ENCODE peak calls at places on chromosomes 5 and 9, in nine cellular contexts. One of them, this sample, is unnamed.

GRCh38 chr5:96788112-96788749 is 19.5 kb downstream of the ERAP1 start:
- DNase-seq in NCI-H146: no peak
- DNase-seq in tibial nerve: no peak
- DNase-seq in K562: no peak
- DNase-seq in mammary epithelial cell: no peak
- DNase-seq in memory B cell: no peak
- DNase-seq in NCI-H1092 treated with DMSO at 0.1 percent for 48 hours: no peak
- DNase-seq in GM04503: no peak
- DNase-seq in mucosa of gallbladder: no peak
- DNase-seq in this sample: no peak

GRCh38 chr5:172444110-172444510 is 10.2 kb downstream of the SH3PXD2B start:
- DNase-seq in NCI-H146: no peak
- DNase-seq in tibial nerve: no peak
- DNase-seq in K562: no peak
- DNase-seq in mammary epithelial cell: peak; percentile 39
- DNase-seq in memory B cell: no peak
- DNase-seq in NCI-H1092 treated with DMSO at 0.1 percent for 48 hours: no peak
- DNase-seq in GM04503: no peak
- DNase-seq in mucosa of gallbladder: no peak
- DNase-seq in this sample: no peak

GRCh38 chr9:93577045-93577939 is 908 bp downstream of the PHF2 start:
- DNase-seq in NCI-H146: peak; percentile 28
- DNase-seq in tibial nerve: no peak
- DNase-seq in K562: peak; percentile 69
- DNase-seq in mammary epithelial cell: peak; percentile 40
- DNase-seq in memory B cell: peak; percentile 46
- DNase-seq in NCI-H1092 treated with DMSO at 0.1 percent for 48 hours: no peak
- DNase-seq in GM04503: no peak
- DNase-seq in mucosa of gallbladder: no peak
- DNase-seq in this sample: no peak

GRCh38 chr5:150615141-150615699 is 25.2 kb upstream of the SYNPO start:
- DNase-seq in NCI-H146: no peak
- DNase-seq in tibial nerve: no peak
- DNase-seq in K562: no peak
- DNase-seq in mammary epithelial cell: peak; percentile 40
- DNase-seq in memory B cell: no peak
- DNase-seq in NCI-H1092 treated with DMSO at 0.1 percent for 48 hours: no peak
- DNase-seq in GM04503: no peak
- DNase-seq in mucosa of gallbladder: peak; percentile 65
- DNase-seq in this sample: no peak

GRCh38 chr5:4362411-4362810 is 766.8 kb downstream of the IRX1 start:
- DNase-seq in NCI-H146: no peak
- DNase-seq in tibial nerve: no peak
- DNase-seq in K562: no peak
- DNase-seq in mammary epithelial cell: peak; percentile 70
- DNase-seq in memory B cell: no peak
- DNase-seq in NCI-H1092 treated with DMSO at 0.1 percent for 48 hours: no peak
- DNase-seq in GM04503: no peak
- DNase-seq in mucosa of gallbladder: no peak
- DNase-seq in this sample: no peak

GRCh38 chr5:124996023-124996763 is 249.8 kb upstream of the ZNF608 start:
- DNase-seq in NCI-H146: no peak
- DNase-seq in tibial nerve: no peak
- DNase-seq in K562: no peak
- DNase-seq in mammary epithelial cell: no peak
- DNase-seq in memory B cell: no peak
- DNase-seq in NCI-H1092 treated with DMSO at 0.1 percent for 48 hours: no peak
- DNase-seq in GM04503: peak; percentile 32
- DNase-seq in mucosa of gallbladder: no peak
- DNase-seq in this sample: no peak

GRCh38 chr9:976805-977360 is 428 bp downstream of the DMRT3 start:
- DNase-seq in NCI-H146: peak; percentile 45
- DNase-seq in tibial nerve: no peak
- DNase-seq in K562: no peak
- DNase-seq in mammary epithelial cell: peak; percentile 24
- DNase-seq in memory B cell: no peak
- DNase-seq in NCI-H1092 treated with DMSO at 0.1 percent for 48 hours: no peak
- DNase-seq in GM04503: no peak
- DNase-seq in mucosa of gallbladder: no peak
- DNase-seq in this sample: peak; percentile 37

GRCh38 chr5:38433160-38433861 is 123.1 kb downstream of the LIFR start:
- DNase-seq in NCI-H146: no peak
- DNase-seq in tibial nerve: no peak
- DNase-seq in K562: no peak
- DNase-seq in mammary epithelial cell: no peak
- DNase-seq in memory B cell: no peak
- DNase-seq in NCI-H1092 treated with DMSO at 0.1 percent for 48 hours: peak; percentile 4
- DNase-seq in GM04503: peak; percentile 76
- DNase-seq in mucosa of gallbladder: peak; percentile 43
- DNase-seq in this sample: no peak

GRCh38 chr5:139649082-139649991 is 1.2 kb downstream of the CXXC5 start:
- DNase-seq in NCI-H146: no peak
- DNase-seq in tibial nerve: no peak
- DNase-seq in K562: peak; percentile 62
- DNase-seq in mammary epithelial cell: no peak
- DNase-seq in memory B cell: peak; percentile 51
- DNase-seq in NCI-H1092 treated with DMSO at 0.1 percent for 48 hours: no peak
- DNase-seq in GM04503: no peak
- DNase-seq in mucosa of gallbladder: no peak
- DNase-seq in this sample: no peak

GRCh38 chr9:74036549-74037231 is 460.4 kb upstream of the RORB start:
- DNase-seq in NCI-H146: no peak
- DNase-seq in tibial nerve: no peak
- DNase-seq in K562: no peak
- DNase-seq in mammary epithelial cell: no peak
- DNase-seq in memory B cell: no peak
- DNase-seq in NCI-H1092 treated with DMSO at 0.1 percent for 48 hours: no peak
- DNase-seq in GM04503: no peak
- DNase-seq in mucosa of gallbladder: no peak
- DNase-seq in this sample: no peak

GRCh38 chr9:76729116-76729515 is 35.1 kb upstream of the PCA3 start:
- DNase-seq in NCI-H146: peak; percentile 21
- DNase-seq in tibial nerve: no peak
- DNase-seq in K562: no peak
- DNase-seq in mammary epithelial cell: no peak
- DNase-seq in memory B cell: no peak
- DNase-seq in NCI-H1092 treated with DMSO at 0.1 percent for 48 hours: peak; percentile 25
- DNase-seq in GM04503: no peak
- DNase-seq in mucosa of gallbladder: no peak
- DNase-seq in this sample: peak; percentile 47

GRCh38 chr9:82234160-82234943 is 245.8 kb downstream of the SPATA31D1 start:
- DNase-seq in NCI-H146: no peak
- DNase-seq in tibial nerve: no peak
- DNase-seq in K562: no peak
- DNase-seq in mammary epithelial cell: no peak
- DNase-seq in memory B cell: no peak
- DNase-seq in NCI-H1092 treated with DMSO at 0.1 percent for 48 hours: no peak
- DNase-seq in GM04503: no peak
- DNase-seq in mucosa of gallbladder: no peak
- DNase-seq in this sample: no peak

GRCh38 chr5:4511996-4512656 is 628.0 kb upstream of the ADAMTS16 start:
- DNase-seq in NCI-H146: no peak
- DNase-seq in tibial nerve: no peak
- DNase-seq in K562: no peak
- DNase-seq in mammary epithelial cell: peak; percentile 65
- DNase-seq in memory B cell: no peak
- DNase-seq in NCI-H1092 treated with DMSO at 0.1 percent for 48 hours: peak; percentile 17
- DNase-seq in GM04503: no peak
- DNase-seq in mucosa of gallbladder: no peak
- DNase-seq in this sample: peak; percentile 39

GRCh38 chr5:68225911-68226563 is 10.5 kb downstream of the PIK3R1 start:
- DNase-seq in NCI-H146: no peak
- DNase-seq in tibial nerve: no peak
- DNase-seq in K562: no peak
- DNase-seq in mammary epithelial cell: no peak
- DNase-seq in memory B cell: no peak
- DNase-seq in NCI-H1092 treated with DMSO at 0.1 percent for 48 hours: no peak
- DNase-seq in GM04503: no peak
- DNase-seq in mucosa of gallbladder: peak; percentile 70
- DNase-seq in this sample: no peak

GRCh38 chr5:107419498-107419897 is 251.2 kb downstream of the EFNA5 start:
- DNase-seq in NCI-H146: no peak
- DNase-seq in tibial nerve: no peak
- DNase-seq in K562: no peak
- DNase-seq in mammary epithelial cell: no peak
- DNase-seq in memory B cell: no peak
- DNase-seq in NCI-H1092 treated with DMSO at 0.1 percent for 48 hours: no peak
- DNase-seq in GM04503: no peak
- DNase-seq in mucosa of gallbladder: no peak
- DNase-seq in this sample: no peak

GRCh38 chr9:109409998-109410397 is 88.1 kb downstream of the PTPN3 start:
- DNase-seq in NCI-H146: no peak
- DNase-seq in tibial nerve: no peak
- DNase-seq in K562: peak; percentile 33
- DNase-seq in mammary epithelial cell: no peak
- DNase-seq in memory B cell: no peak
- DNase-seq in NCI-H1092 treated with DMSO at 0.1 percent for 48 hours: no peak
- DNase-seq in GM04503: no peak
- DNase-seq in mucosa of gallbladder: no peak
- DNase-seq in this sample: no peak

GRCh38 chr9:110427497-110428104 is 89.9 kb upstream of the TXNDC8 start:
- DNase-seq in NCI-H146: peak; percentile 1
- DNase-seq in tibial nerve: peak; percentile 34
- DNase-seq in K562: peak; percentile 22
- DNase-seq in mammary epithelial cell: peak; percentile 12
- DNase-seq in memory B cell: no peak
- DNase-seq in NCI-H1092 treated with DMSO at 0.1 percent for 48 hours: peak; percentile 51
- DNase-seq in GM04503: no peak
- DNase-seq in mucosa of gallbladder: peak; percentile 28
- DNase-seq in this sample: no peak

GRCh38 chr9:128420060-128420650 is 502 bp upstream of the CERCAM start:
- DNase-seq in NCI-H146: peak; percentile 59
- DNase-seq in tibial nerve: peak; percentile 54
- DNase-seq in K562: peak; percentile 92
- DNase-seq in mammary epithelial cell: peak; percentile 64
- DNase-seq in memory B cell: peak; percentile 79
- DNase-seq in NCI-H1092 treated with DMSO at 0.1 percent for 48 hours: peak; percentile 53
- DNase-seq in GM04503: no peak
- DNase-seq in mucosa of gallbladder: peak; percentile 44
- DNase-seq in this sample: peak; percentile 25

GRCh38 chr9:5553211-5553610 is 42.9 kb downstream of the PDCD1LG2 start:
- DNase-seq in NCI-H146: no peak
- DNase-seq in tibial nerve: no peak
- DNase-seq in K562: no peak
- DNase-seq in mammary epithelial cell: no peak
- DNase-seq in memory B cell: no peak
- DNase-seq in NCI-H1092 treated with DMSO at 0.1 percent for 48 hours: no peak
- DNase-seq in GM04503: no peak
- DNase-seq in mucosa of gallbladder: no peak
- DNase-seq in this sample: no peak

GRCh38 chr9:131951905-131952304 is 127.8 kb downstream of the MED27 start:
- DNase-seq in NCI-H146: no peak
- DNase-seq in tibial nerve: peak; percentile 48
- DNase-seq in K562: no peak
- DNase-seq in mammary epithelial cell: no peak
- DNase-seq in memory B cell: no peak
- DNase-seq in NCI-H1092 treated with DMSO at 0.1 percent for 48 hours: no peak
- DNase-seq in GM04503: peak; percentile 17
- DNase-seq in mucosa of gallbladder: no peak
- DNase-seq in this sample: no peak

GRCh38 chr5:34622046-34622435 is 34.1 kb upstream of the RAI14 start:
- DNase-seq in NCI-H146: no peak
- DNase-seq in tibial nerve: no peak
- DNase-seq in K562: no peak
- DNase-seq in mammary epithelial cell: no peak
- DNase-seq in memory B cell: no peak
- DNase-seq in NCI-H1092 treated with DMSO at 0.1 percent for 48 hours: no peak
- DNase-seq in GM04503: peak; percentile 50
- DNase-seq in mucosa of gallbladder: no peak
- DNase-seq in this sample: no peak

GRCh38 chr9:125513634-125514413 is 193.2 kb downstream of the MAPKAP1 start:
- DNase-seq in NCI-H146: no peak
- DNase-seq in tibial nerve: no peak
- DNase-seq in K562: no peak
- DNase-seq in mammary epithelial cell: peak; percentile 91
- DNase-seq in memory B cell: no peak
- DNase-seq in NCI-H1092 treated with DMSO at 0.1 percent for 48 hours: no peak
- DNase-seq in GM04503: no peak
- DNase-seq in mucosa of gallbladder: peak; percentile 45
- DNase-seq in this sample: no peak

GRCh38 chr9:3032898-3033297 is 189.0 kb upstream of the PUM3 start:
- DNase-seq in NCI-H146: no peak
- DNase-seq in tibial nerve: no peak
- DNase-seq in K562: no peak
- DNase-seq in mammary epithelial cell: no peak
- DNase-seq in memory B cell: no peak
- DNase-seq in NCI-H1092 treated with DMSO at 0.1 percent for 48 hours: no peak
- DNase-seq in GM04503: no peak
- DNase-seq in mucosa of gallbladder: no peak
- DNase-seq in this sample: no peak

GRCh38 chr5:2587189-2588031 is 164.1 kb downstream of the IRX2 start:
- DNase-seq in NCI-H146: no peak
- DNase-seq in tibial nerve: no peak
- DNase-seq in K562: no peak
- DNase-seq in mammary epithelial cell: no peak
- DNase-seq in memory B cell: no peak
- DNase-seq in NCI-H1092 treated with DMSO at 0.1 percent for 48 hours: no peak
- DNase-seq in GM04503: no peak
- DNase-seq in mucosa of gallbladder: peak; percentile 7
- DNase-seq in this sample: no peak

GRCh38 chr9:37290881-37291485 is 131.5 kb upstream of the GRHPR start:
- DNase-seq in NCI-H146: no peak
- DNase-seq in tibial nerve: no peak
- DNase-seq in K562: no peak
- DNase-seq in mammary epithelial cell: peak; percentile 75
- DNase-seq in memory B cell: no peak
- DNase-seq in NCI-H1092 treated with DMSO at 0.1 percent for 48 hours: no peak
- DNase-seq in GM04503: peak; percentile 56
- DNase-seq in mucosa of gallbladder: no peak
- DNase-seq in this sample: no peak

GRCh38 chr5:151571270-151572173 is 19.6 kb downstream of the FAT2 start:
- DNase-seq in NCI-H146: peak; percentile 32
- DNase-seq in tibial nerve: no peak
- DNase-seq in K562: no peak
- DNase-seq in mammary epithelial cell: peak; percentile 76
- DNase-seq in memory B cell: no peak
- DNase-seq in NCI-H1092 treated with DMSO at 0.1 percent for 48 hours: no peak
- DNase-seq in GM04503: no peak
- DNase-seq in mucosa of gallbladder: no peak
- DNase-seq in this sample: peak; percentile 8

GRCh38 chr9:87324613-87325194 is 173.0 kb upstream of the DAPK1 start:
- DNase-seq in NCI-H146: no peak
- DNase-seq in tibial nerve: peak; percentile 50
- DNase-seq in K562: peak; percentile 51
- DNase-seq in mammary epithelial cell: peak; percentile 45
- DNase-seq in memory B cell: no peak
- DNase-seq in NCI-H1092 treated with DMSO at 0.1 percent for 48 hours: peak; percentile 57
- DNase-seq in GM04503: no peak
- DNase-seq in mucosa of gallbladder: no peak
- DNase-seq in this sample: peak; percentile 53